ENCODE peak calls at places on chromosomes 7 and 10, in four cellular contexts. One of them, this sample, is unnamed.

GRCh38 chr10:116470768-116471415 is 43.2 kb downstream of the PNLIPRP3 start:
- DNase-seq in HT1080: peak
- DNase-seq in naive thymus-derived CD8-positive, alpha-beta T cell: no peak
- DNase-seq in DMS 273 treated with DMSO at 0.1 percent for 48 hours: no peak
- DNase-seq in this sample: no peak

GRCh38 chr10:128035557-128035973 is 90.7 kb downstream of the MKI67 start:
- DNase-seq in HT1080: peak
- DNase-seq in naive thymus-derived CD8-positive, alpha-beta T cell: peak
- DNase-seq in DMS 273 treated with DMSO at 0.1 percent for 48 hours: no peak
- DNase-seq in this sample: peak

GRCh38 chr7:725223-726005 is 1.1 kb upstream of the DNAAF5 start:
- DNase-seq in HT1080: peak
- DNase-seq in naive thymus-derived CD8-positive, alpha-beta T cell: no peak
- DNase-seq in DMS 273 treated with DMSO at 0.1 percent for 48 hours: no peak
- DNase-seq in this sample: no peak

GRCh38 chr7:77651544-77652162 is 44.6 kb upstream of the RSBN1L start:
- DNase-seq in HT1080: no peak
- DNase-seq in naive thymus-derived CD8-positive, alpha-beta T cell: peak
- DNase-seq in DMS 273 treated with DMSO at 0.1 percent for 48 hours: no peak
- DNase-seq in this sample: peak

GRCh38 chr10:4241724-4242345 is 456.8 kb upstream of the KLF6 start:
- DNase-seq in HT1080: peak
- DNase-seq in naive thymus-derived CD8-positive, alpha-beta T cell: no peak
- DNase-seq in DMS 273 treated with DMSO at 0.1 percent for 48 hours: no peak
- DNase-seq in this sample: no peak

GRCh38 chr10:42960491-42961155 is 116.2 kb upstream of the RET start:
- DNase-seq in HT1080: peak
- DNase-seq in naive thymus-derived CD8-positive, alpha-beta T cell: no peak
- DNase-seq in DMS 273 treated with DMSO at 0.1 percent for 48 hours: no peak
- DNase-seq in this sample: no peak

GRCh38 chr7:129439963-129440625 is 5.9 kb downstream of the STRIP2 start:
- DNase-seq in HT1080: no peak
- DNase-seq in naive thymus-derived CD8-positive, alpha-beta T cell: no peak
- DNase-seq in DMS 273 treated with DMSO at 0.1 percent for 48 hours: no peak
- DNase-seq in this sample: no peak

GRCh38 chr10:97766106-97766810 is 5.5 kb downstream of the SFRP5 start:
- DNase-seq in HT1080: no peak
- DNase-seq in naive thymus-derived CD8-positive, alpha-beta T cell: no peak
- DNase-seq in DMS 273 treated with DMSO at 0.1 percent for 48 hours: no peak
- DNase-seq in this sample: no peak

GRCh38 chr10:76303682-76304316 is 872.4 kb downstream of the LRMDA start:
- DNase-seq in HT1080: peak
- DNase-seq in naive thymus-derived CD8-positive, alpha-beta T cell: no peak
- DNase-seq in DMS 273 treated with DMSO at 0.1 percent for 48 hours: peak
- DNase-seq in this sample: peak

GRCh38 chr7:4610768-4611467 is 71.2 kb upstream of the FOXK1 start:
- DNase-seq in HT1080: peak
- DNase-seq in naive thymus-derived CD8-positive, alpha-beta T cell: peak
- DNase-seq in DMS 273 treated with DMSO at 0.1 percent for 48 hours: peak
- DNase-seq in this sample: peak

GRCh38 chr10:124000792-124001201 is 92.6 kb downstream of the CHST15 start:
- DNase-seq in HT1080: peak
- DNase-seq in naive thymus-derived CD8-positive, alpha-beta T cell: no peak
- DNase-seq in DMS 273 treated with DMSO at 0.1 percent for 48 hours: no peak
- DNase-seq in this sample: no peak